ENCODE peak calls at places on chromosome 1, in five cellular contexts. One of them, this sample, is unnamed.

GRCh38 chr1:4527819-4528218 is 126.6 kb upstream of the AJAP1 start:
- DNase-seq in GM12878: no peak
- DNase-seq in HepG2: no peak
- DNase-seq in K562: no peak
- DNase-seq in H1: no peak
- DNase-seq in this sample: no peak

GRCh38 chr1:21590116-21590905 is 78.8 kb downstream of the RAP1GAP start:
- DNase-seq in GM12878: no peak
- DNase-seq in K562: no peak
- DNase-seq in HepG2: no peak
- DNase-seq in H1: no peak
- DNase-seq in this sample: no peak

GRCh38 chr1:226711976-226712778 is 26.9 kb downstream of the ITPKB start:
- DNase-seq in HepG2: no peak
- DNase-seq in H1: no peak
- DNase-seq in K562: no peak
- DNase-seq in GM12878: no peak
- DNase-seq in this sample: no peak

GRCh38 chr1:24707659-24708058 is 37.6 kb upstream of the CLIC4 start:
- DNase-seq in H1: no peak
- DNase-seq in GM12878: no peak
- DNase-seq in HepG2: no peak
- DNase-seq in K562: no peak
- DNase-seq in this sample: peak; percentile 51

GRCh38 chr1:205316179-205316578 is 5.4 kb downstream of the NUAK2 start:
- DNase-seq in GM12878: no peak
- DNase-seq in HepG2: no peak
- DNase-seq in K562: no peak
- DNase-seq in H1: no peak
- DNase-seq in this sample: no peak

GRCh38 chr1:113031060-113031933 is 41.7 kb upstream of the LRIG2 start:
- DNase-seq in K562: no peak
- DNase-seq in HepG2: no peak
- DNase-seq in H1: no peak
- DNase-seq in GM12878: no peak
- DNase-seq in this sample: no peak

GRCh38 chr1:200409203-200409760 is 554 bp downstream of the ZNF281 start:
- DNase-seq in GM12878: no peak
- DNase-seq in H1: no peak
- DNase-seq in K562: peak; percentile 67
- DNase-seq in HepG2: no peak
- DNase-seq in this sample: no peak

GRCh38 chr1:152047607-152047953 is 10.8 kb upstream of the S100A11 start:
- DNase-seq in K562: no peak
- DNase-seq in HepG2: no peak
- DNase-seq in H1: no peak
- DNase-seq in GM12878: no peak
- DNase-seq in this sample: peak; percentile 89

GRCh38 chr1:26340047-26340481 is 13.9 kb downstream of the CRYBG2 start:
- DNase-seq in HepG2: no peak
- DNase-seq in K562: no peak
- DNase-seq in GM12878: no peak
- DNase-seq in H1: no peak
- DNase-seq in this sample: no peak

GRCh38 chr1:170214980-170215910 is 69.5 kb downstream of the NTMT2 start:
- DNase-seq in H1: no peak
- DNase-seq in HepG2: no peak
- DNase-seq in GM12878: no peak
- DNase-seq in K562: no peak
- DNase-seq in this sample: no peak

GRCh38 chr1:240217398-240217797 is 125.7 kb downstream of the FMN2 start:
- DNase-seq in HepG2: no peak
- DNase-seq in GM12878: no peak
- DNase-seq in H1: no peak
- DNase-seq in K562: no peak
- DNase-seq in this sample: no peak

GRCh38 chr1:93338426-93338825 is 7.3 kb upstream of the DR1 start:
- DNase-seq in K562: no peak
- DNase-seq in HepG2: no peak
- DNase-seq in H1: no peak
- DNase-seq in GM12878: no peak
- DNase-seq in this sample: peak; percentile 64

GRCh38 chr1:241950390-241950789 is 7.2 kb upstream of the BECN2 start:
- DNase-seq in GM12878: no peak
- DNase-seq in HepG2: no peak
- DNase-seq in K562: no peak
- DNase-seq in H1: no peak
- DNase-seq in this sample: no peak

GRCh38 chr1:162878000-162878596 is 17.1 kb upstream of the CCDC190 start:
- DNase-seq in GM12878: no peak
- DNase-seq in HepG2: peak; percentile 45
- DNase-seq in K562: peak; percentile 36
- DNase-seq in H1: peak; percentile 31
- DNase-seq in this sample: peak; percentile 68

GRCh38 chr1:66331641-66332523 is 202.1 kb upstream of the SGIP1 start:
- DNase-seq in K562: no peak
- DNase-seq in GM12878: no peak
- DNase-seq in HepG2: no peak
- DNase-seq in H1: no peak
- DNase-seq in this sample: no peak

GRCh38 chr1:78408830-78409229 is 81.9 kb upstream of the PTGFR start:
- DNase-seq in H1: no peak
- DNase-seq in GM12878: no peak
- DNase-seq in HepG2: no peak
- DNase-seq in K562: no peak
- DNase-seq in this sample: no peak

GRCh38 chr1:6882414-6882813 is 97.2 kb downstream of the CAMTA1 start:
- DNase-seq in HepG2: no peak
- DNase-seq in K562: no peak
- DNase-seq in H1: no peak
- DNase-seq in GM12878: no peak
- DNase-seq in this sample: no peak

GRCh38 chr1:214264196-214264595 is 16.8 kb upstream of the SMYD2 start:
- DNase-seq in HepG2: no peak
- DNase-seq in H1: no peak
- DNase-seq in K562: no peak
- DNase-seq in GM12878: no peak
- DNase-seq in this sample: no peak

GRCh38 chr1:244802041-244802440 is 33.4 kb upstream of the COX20 start:
- DNase-seq in HepG2: no peak
- DNase-seq in K562: no peak
- DNase-seq in H1: no peak
- DNase-seq in GM12878: no peak
- DNase-seq in this sample: no peak

GRCh38 chr1:150966011-150966410 is 8.6 kb downstream of the CERS2 start:
- DNase-seq in K562: no peak
- DNase-seq in HepG2: no peak
- DNase-seq in GM12878: no peak
- DNase-seq in H1: no peak
- DNase-seq in this sample: no peak

GRCh38 chr1:234533034-234533571 is 54.1 kb upstream of the TARBP1 start:
- DNase-seq in GM12878: no peak
- DNase-seq in H1: no peak
- DNase-seq in HepG2: no peak
- DNase-seq in K562: no peak
- DNase-seq in this sample: no peak

GRCh38 chr1:3651939-3652537 is at the start of gene TP73:
- DNase-seq in GM12878: no peak
- DNase-seq in HepG2: no peak
- DNase-seq in H1: no peak
- DNase-seq in K562: peak; percentile 90
- DNase-seq in this sample: peak; percentile 21

GRCh38 chr1:244104309-244105060 is 53.4 kb downstream of the ZBTB18 start:
- DNase-seq in K562: no peak
- DNase-seq in H1: no peak
- DNase-seq in GM12878: no peak
- DNase-seq in HepG2: peak; percentile 48
- DNase-seq in this sample: no peak

GRCh38 chr1:37040773-37041172 is 6.5 kb upstream of the GRIK3 start:
- DNase-seq in H1: no peak
- DNase-seq in GM12878: no peak
- DNase-seq in HepG2: no peak
- DNase-seq in K562: no peak
- DNase-seq in this sample: no peak

GRCh38 chr1:54290443-54291184 is 90.6 kb downstream of the MRPL37 start:
- DNase-seq in HepG2: peak; percentile 41
- DNase-seq in H1: no peak
- DNase-seq in K562: no peak
- DNase-seq in GM12878: no peak
- DNase-seq in this sample: no peak

GRCh38 chr1:234309598-234310459 is 63.4 kb upstream of the COA6 start:
- DNase-seq in K562: peak; percentile 88
- DNase-seq in GM12878: no peak
- DNase-seq in H1: peak; percentile 47
- DNase-seq in HepG2: peak; percentile 50
- DNase-seq in this sample: peak; percentile 38

GRCh38 chr1:113784104-113784779 is 25.0 kb upstream of the PHTF1 start:
- DNase-seq in H1: no peak
- DNase-seq in K562: no peak
- DNase-seq in GM12878: peak; percentile 64
- DNase-seq in HepG2: no peak
- DNase-seq in this sample: no peak

GRCh38 chr1:172845371-172845770 is 186.5 kb downstream of the FASLG start:
- DNase-seq in HepG2: no peak
- DNase-seq in K562: no peak
- DNase-seq in GM12878: no peak
- DNase-seq in H1: no peak
- DNase-seq in this sample: no peak

GRCh38 chr1:45820797-45821196 is 17.4 kb downstream of the MAST2 start:
- DNase-seq in H1: no peak
- DNase-seq in GM12878: no peak
- DNase-seq in HepG2: no peak
- DNase-seq in K562: no peak
- DNase-seq in this sample: no peak

GRCh38 chr1:68751723-68752122 is 254.8 kb upstream of the DEPDC1 start:
- DNase-seq in K562: no peak
- DNase-seq in GM12878: no peak
- DNase-seq in H1: no peak
- DNase-seq in HepG2: no peak
- DNase-seq in this sample: no peak

GRCh38 chr1:241787691-241788090 is 60.3 kb upstream of the EXO1 start:
- DNase-seq in GM12878: no peak
- DNase-seq in H1: no peak
- DNase-seq in HepG2: no peak
- DNase-seq in K562: no peak
- DNase-seq in this sample: no peak

GRCh38 chr1:2044510-2045319 is 5.5 kb upstream of the PRKCZ start:
- DNase-seq in H1: no peak
- DNase-seq in GM12878: no peak
- DNase-seq in HepG2: peak; percentile 33
- DNase-seq in K562: peak; percentile 94
- DNase-seq in this sample: no peak
- TF ChIP-seq SRF in H1: no peak
- TF ChIP-seq SRF in GM12878: no peak
- TF ChIP-seq SRF in HepG2: no peak
- TF ChIP-seq SRF in K562: no peak
- TF ChIP-seq SRF in this sample: no peak

DNA sequence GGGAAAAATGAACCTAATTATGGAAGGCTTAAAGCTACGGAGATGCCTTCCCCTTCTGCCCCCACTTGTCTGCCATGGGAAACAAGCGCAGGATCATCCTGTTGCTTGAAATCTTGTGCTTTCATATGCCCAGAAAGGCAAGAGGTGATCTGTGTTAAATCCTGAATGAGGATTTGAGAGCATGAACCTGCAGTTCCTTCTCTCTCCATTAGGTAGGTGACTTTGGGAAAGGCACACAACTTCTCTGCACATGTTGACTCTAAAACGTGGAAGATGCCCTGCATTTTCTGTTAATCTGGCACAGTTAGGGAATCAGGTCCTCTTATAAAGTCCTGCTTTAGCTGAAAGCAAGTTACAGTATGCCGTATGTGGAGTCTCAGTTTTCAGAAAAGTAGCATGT is 46.6 kb upstream of the MTR start:
- DNase-seq in K562: no peak
- DNase-seq in H1: no peak
- DNase-seq in GM12878: no peak
- DNase-seq in HepG2: no peak
- DNase-seq in this sample: peak; percentile 15
- TF ChIP-seq CTCF in K562: peak; percentile 6
- TF ChIP-seq CTCF in H1: peak; percentile 49
- TF ChIP-seq CTCF in GM12878: no peak
- TF ChIP-seq CTCF in HepG2: no peak
- TF ChIP-seq CTCF in this sample: peak; percentile 44

GRCh38 chr1:27496604-27497155 is 6.7 kb upstream of the WASF2 start:
- DNase-seq in K562: no peak
- DNase-seq in H1: no peak
- DNase-seq in GM12878: no peak
- DNase-seq in HepG2: no peak
- DNase-seq in this sample: no peak

GRCh38 chr1:27488523-27489138 is 1.3 kb downstream of the WASF2 start:
- DNase-seq in GM12878: no peak
- DNase-seq in H1: no peak
- DNase-seq in K562: no peak
- DNase-seq in HepG2: no peak
- DNase-seq in this sample: no peak

GRCh38 chr1:27489973-27490741 is at the start of gene WASF2:
- DNase-seq in K562: peak; percentile 97
- DNase-seq in H1: peak; percentile 90
- DNase-seq in HepG2: peak; percentile 95
- DNase-seq in GM12878: peak; percentile 89
- DNase-seq in this sample: peak; percentile 95

GRCh38 chr1:27487927-27488522 is 1.9 kb downstream of the WASF2 start:
- DNase-seq in GM12878: no peak
- DNase-seq in H1: no peak
- DNase-seq in K562: no peak
- DNase-seq in HepG2: no peak
- DNase-seq in this sample: no peak

GRCh38 chr1:27491748-27492700 is 2.1 kb upstream of the WASF2 start:
- DNase-seq in H1: no peak
- DNase-seq in GM12878: no peak
- DNase-seq in HepG2: no peak
- DNase-seq in K562: no peak
- DNase-seq in this sample: no peak
- TF ChIP-seq SRF in H1: no peak
- TF ChIP-seq SRF in GM12878: no peak
- TF ChIP-seq SRF in HepG2: no peak
- TF ChIP-seq SRF in K562: no peak
- TF ChIP-seq SRF in this sample: no peak

DNA sequence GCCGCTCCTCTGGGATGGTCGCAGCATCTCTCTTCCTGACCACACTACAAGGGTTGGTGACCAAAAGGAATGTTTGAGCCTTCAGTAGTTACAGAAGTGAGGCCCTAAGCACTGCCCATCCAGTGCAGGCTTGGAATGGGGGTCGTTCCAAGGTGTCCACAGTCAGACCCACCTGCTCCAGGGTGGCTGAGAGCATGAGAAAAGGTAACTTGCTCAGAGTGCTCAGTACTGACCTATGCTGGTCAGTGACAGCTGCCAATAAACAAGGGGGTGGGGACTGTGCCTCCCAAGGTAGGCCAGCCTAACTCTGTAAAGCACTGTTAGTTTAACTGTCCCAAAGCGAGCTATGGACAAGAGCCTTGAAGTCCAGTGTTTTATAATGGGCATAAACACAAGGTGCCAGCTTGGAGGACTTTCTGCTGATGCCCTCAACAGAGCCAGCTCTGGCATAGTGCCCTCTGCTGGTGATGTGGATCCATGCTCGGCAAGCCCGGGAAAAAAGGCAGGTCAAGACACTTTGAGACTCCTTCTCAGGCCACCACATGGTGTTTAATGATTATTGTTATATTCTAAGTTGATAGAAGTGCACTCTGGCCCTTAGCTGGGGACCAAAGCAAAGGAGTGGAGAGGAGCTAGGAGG is 78.1 kb upstream of the DNAH14 start:
- DNase-seq in HepG2: peak; percentile 9
- DNase-seq in GM12878: peak; percentile 41
- DNase-seq in H1: no peak
- DNase-seq in K562: peak; percentile 52
- DNase-seq in this sample: peak; percentile 35
- TF ChIP-seq CTCF in HepG2: peak; percentile 71
- TF ChIP-seq CTCF in GM12878: peak; percentile 81
- TF ChIP-seq CTCF in H1: peak; percentile 93
- TF ChIP-seq CTCF in K562: peak; percentile 73
- TF ChIP-seq CTCF in this sample: peak; percentile 94